ENCODE peak calls at places on chromosomes 12 and 14, in seven cellular contexts. E is Calu3, L is endothelial cell of umbilical vein, B is GM12865, J is Peyer's patch, N is lower leg skin, S is cardiac fibroblast. K is an unnamed sample.

GRCh38 chr14:85010186-85010585 is 519.8 kb upstream of the FLRT2 start:
- DNase-seq in E (no peak), L (no peak), B (no peak), J (no peak), N (no peak), S (no peak), K (no peak)

GRCh38 chr14:72514660-72515025 is 379.3 kb downstream of the DPF3 start:
- DNase-seq in E (no peak), L (no peak), B (no peak), J (no peak), N (peak; percentile 73), S (no peak), K (no peak)

GRCh38 chr14:37709419-37710195 is 114.2 kb downstream of the TTC6 start:
- DNase-seq in E (no peak), L (peak; percentile 16), B (no peak), J (no peak), N (no peak), S (peak; percentile 7), K (peak; percentile 22)

GRCh38 chr12:52258335-52258901 is 16.0 kb upstream of the KRT86 start:
- DNase-seq in E (no peak), L (peak; percentile 44), B (no peak), J (no peak), N (no peak), S (peak; percentile 51), K (no peak)

GRCh38 chr12:130224613-130225012 is 62.3 kb downstream of the FZD10 start:
- DNase-seq in E (no peak), L (no peak), B (no peak), J (no peak), N (no peak), S (no peak), K (no peak)

GRCh38 chr14:34247605-34248004 is 214.4 kb downstream of the SPTSSA start:
- DNase-seq in E (no peak), L (no peak), B (no peak), J (no peak), N (no peak), S (no peak), K (no peak)

GRCh38 chr12:7403466-7403865 is 40.5 kb downstream of the CD163L1 start:
- DNase-seq in E (no peak), L (no peak), B (no peak), J (no peak), N (no peak), S (no peak), K (no peak)

GRCh38 chr12:58030566-58031279 is 89.4 kb downstream of the ATP23 start:
- DNase-seq in E (no peak), L (no peak), B (no peak), J (no peak), N (no peak), S (peak; percentile 8), K (no peak)

GRCh38 chr12:48104531-48104930 is 1.3 kb downstream of the SENP1 start:
- DNase-seq in E (no peak), L (no peak), B (no peak), J (no peak), N (no peak), S (no peak), K (no peak)

GRCh38 chr12:53725824-53726223 is 1.4 kb downstream of the CALCOCO1 start:
- DNase-seq in E (no peak), L (no peak), B (no peak), J (no peak), N (no peak), S (peak; percentile 41), K (no peak)

GRCh38 chr12:38983117-38983571 is 77.8 kb upstream of the CPNE8 start:
- DNase-seq in E (no peak), L (no peak), B (peak; percentile 3), J (no peak), N (no peak), S (no peak), K (no peak)

GRCh38 chr12:42468341-42468821 is 121.2 kb downstream of the PRICKLE1 start:
- DNase-seq in E (no peak), L (no peak), B (peak; percentile 58), J (peak; percentile 66), N (no peak), S (no peak), K (peak; percentile 80)

GRCh38 chr14:100440207-100440631 is 117.1 kb downstream of the SLC25A47 start:
- DNase-seq in E (peak; percentile 82), L (peak; percentile 50), B (peak; percentile 45), J (no peak), N (peak; percentile 90), S (peak; percentile 71), K (peak; percentile 66)

GRCh38 chr12:19277707-19278106 is 148.2 kb downstream of the PLEKHA5 start:
- DNase-seq in E (no peak), L (no peak), B (no peak), J (no peak), N (no peak), S (no peak), K (no peak)

GRCh38 chr12:114703060-114703493 is 19.1 kb upstream of the TBX3 start:
- DNase-seq in E (no peak), L (no peak), B (no peak), J (no peak), N (no peak), S (no peak), K (no peak)

GRCh38 chr12:17017402-17017801 is 411.4 kb upstream of the LMO3 start:
- DNase-seq in E (no peak), L (no peak), B (no peak), J (no peak), N (no peak), S (no peak), K (no peak)

GRCh38 chr14:54782803-54783659 is 119.6 kb downstream of the GCH1 start:
- DNase-seq in E (peak; percentile 12), L (no peak), B (peak; percentile 84), J (peak; percentile 65), N (peak; percentile 82), S (no peak), K (no peak)

GRCh38 chr12:106288510-106289195 is 13.9 kb upstream of the TCP11L2 start:
- DNase-seq in E (peak; percentile 65), L (peak; percentile 69), B (no peak), J (no peak), N (no peak), S (peak; percentile 87), K (peak; percentile 76)

GRCh38 chr14:38208825-38209562 is 1.3 kb downstream of the SSTR1 start:
- DNase-seq in E (peak; percentile 58), L (peak; percentile 47), B (no peak), J (no peak), N (no peak), S (peak; percentile 72), K (no peak)

GRCh38 chr14:99716850-99717681 is 33.0 kb downstream of the CYP46A1 start:
- DNase-seq in E (no peak), L (no peak), B (no peak), J (peak; percentile 3), N (peak; percentile 72), S (no peak), K (no peak)

GRCh38 chr12:89461649-89462612 is 62.7 kb downstream of the GALNT4 start:
- DNase-seq in E (no peak), L (peak; percentile 85), B (peak; percentile 64), J (no peak), N (no peak), S (peak; percentile 85), K (peak; percentile 66)

GRCh38 chr12:1544991-1545700 is 49.2 kb downstream of the FBXL14 start:
- DNase-seq in E (peak; percentile 18), L (peak; percentile 32), B (no peak), J (no peak), N (no peak), S (peak; percentile 66), K (no peak)

GRCh38 chr12:76083761-76084276 is 666 bp downstream of the NAP1L1 start:
- DNase-seq in E (peak; percentile 81), L (peak; percentile 83), B (peak; percentile 80), J (peak; percentile 67), N (peak; percentile 94), S (peak; percentile 80), K (peak; percentile 20)

GRCh38 chr12:45687081-45688015 is 42.2 kb upstream of the ARID2 start:
- DNase-seq in E (no peak), L (no peak), B (no peak), J (no peak), N (no peak), S (no peak), K (no peak)

GRCh38 chr12:89225401-89225800 is 126.9 kb downstream of the DUSP6 start:
- DNase-seq in E (peak; percentile 55), L (peak; percentile 50), B (peak; percentile 56), J (no peak), N (no peak), S (no peak), K (no peak)

GRCh38 chr12:103844296-103844695 is 3.3 kb upstream of the NT5DC3 start:
- DNase-seq in E (no peak), L (no peak), B (no peak), J (no peak), N (no peak), S (no peak), K (no peak)

GRCh38 chr14:95876769-95877490 is at the start of gene TUNAR:
- DNase-seq in E (no peak), L (no peak), B (no peak), J (no peak), N (no peak), S (no peak), K (no peak)
- TF ChIP-seq CTCF in E (no peak), L (no peak), B (no peak), J (no peak), N (no peak), S (peak; percentile 37), K (no peak)

GRCh38 chr12:54773593-54773992 is 80.7 kb upstream of the MUCL1 start:
- DNase-seq in E (no peak), L (no peak), B (no peak), J (no peak), N (no peak), S (no peak), K (no peak)
- TF ChIP-seq CTCF in E (no peak), L (no peak), B (no peak), J (no peak), N (no peak), S (no peak), K (no peak)

DNA sequence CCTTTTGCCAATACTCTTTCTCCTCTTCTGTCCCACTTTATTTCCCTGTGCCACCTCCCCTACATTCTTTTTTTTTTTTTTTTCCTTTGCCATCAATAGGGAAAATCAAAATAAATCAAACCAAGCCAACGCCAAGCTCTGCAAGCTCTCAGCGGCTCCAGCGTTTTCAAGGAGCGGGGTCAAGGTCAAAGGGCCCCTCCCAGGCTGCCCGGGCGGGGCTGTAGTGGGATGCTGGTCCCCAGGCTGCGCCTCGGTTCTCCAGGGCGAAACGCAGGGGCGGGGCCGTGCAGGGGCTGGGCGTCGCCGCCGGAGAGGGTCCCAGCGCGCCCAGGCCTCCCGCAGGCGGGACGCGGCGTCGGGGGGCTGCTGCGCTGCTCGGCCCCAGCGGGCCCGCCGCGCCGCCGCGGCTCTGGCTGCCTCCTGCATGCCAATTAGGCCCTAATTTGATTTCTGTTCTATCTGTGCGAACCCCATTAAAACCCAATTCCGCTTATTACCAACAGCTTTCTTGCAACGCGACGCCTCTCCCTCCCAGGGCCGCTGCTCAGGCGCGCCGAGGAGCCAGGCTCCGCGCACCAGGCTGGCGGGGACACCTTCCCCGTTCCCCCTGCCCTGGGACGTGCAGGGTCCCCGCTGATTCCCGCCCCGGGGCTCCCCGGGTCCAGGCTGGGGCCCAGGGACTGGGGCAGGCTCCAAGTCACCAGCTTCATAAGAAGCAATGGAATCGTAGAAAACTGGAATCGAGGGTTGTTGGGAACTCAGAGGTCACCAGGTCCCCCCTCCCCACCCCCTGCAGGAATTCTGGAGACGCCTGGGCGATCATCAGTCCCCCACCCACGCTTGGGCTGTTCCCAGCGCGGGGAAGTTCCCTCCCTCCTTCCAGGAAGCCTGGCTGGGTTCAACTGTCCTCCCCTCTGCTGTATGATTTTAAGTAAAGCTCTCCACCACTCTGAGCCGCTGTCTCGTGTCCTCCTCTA is 50.7 kb upstream of the MAP1LC3B2 start:
- DNase-seq in E (no peak), L (no peak), B (no peak), J (peak; percentile 31), N (peak; percentile 92), S (peak; percentile 67), K (no peak)
- TF ChIP-seq CTCF in E (no peak), L (no peak), B (no peak), J (no peak), N (no peak), S (no peak), K (no peak)

GRCh38 chr12:59431266-59431665 is 164.6 kb upstream of the SLC16A7 start:
- DNase-seq in E (no peak), L (peak; percentile 11), B (no peak), J (no peak), N (no peak), S (peak; percentile 19), K (no peak)
- TF ChIP-seq CTCF in E (no peak), L (no peak), B (no peak), J (peak; percentile 14), N (no peak), S (no peak), K (no peak)

K was measured in astrocyte of the cerebellum.